ENCODE peak calls at places on chromosomes 4 and X, in six cellular contexts. One of them, this sample, is unnamed.

GRCh38 chr4:89158884-89159503 is 47.7 kb downstream of the TIGD2 start:
- DNase-seq in HepG2: peak
- DNase-seq in K562: peak
- DNase-seq in GM12878: no peak
- DNase-seq in H1: no peak
- DNase-seq in GM12892: no peak
- DNase-seq in this sample: no peak

GRCh38 chr4:21768349-21769310 is 179.9 kb downstream of the KCNIP4 start:
- DNase-seq in HepG2: peak
- DNase-seq in K562: peak
- DNase-seq in GM12878: no peak
- DNase-seq in H1: no peak
- DNase-seq in GM12892: no peak
- DNase-seq in this sample: no peak

GRCh38 chr4:147246096-147246495 is 234.8 kb upstream of the EDNRA start:
- DNase-seq in HepG2: no peak
- DNase-seq in K562: no peak
- DNase-seq in GM12878: no peak
- DNase-seq in H1: no peak
- DNase-seq in GM12892: no peak
- DNase-seq in this sample: no peak

GRCh38 chrX:34884693-34885277 is 57.8 kb upstream of the FAM47B start:
- DNase-seq in HepG2: no peak
- DNase-seq in K562: no peak
- DNase-seq in GM12878: no peak
- DNase-seq in H1: no peak
- DNase-seq in GM12892: no peak
- DNase-seq in this sample: no peak

GRCh38 chr4:140777401-140777800 is 21.2 kb upstream of the TBC1D9 start:
- DNase-seq in HepG2: no peak
- DNase-seq in K562: no peak
- DNase-seq in GM12878: no peak
- DNase-seq in H1: no peak
- DNase-seq in GM12892: no peak
- DNase-seq in this sample: no peak

GRCh38 chrX:145405012-145405411 is 157.7 kb downstream of the SPANXN1 start:
- DNase-seq in HepG2: peak
- DNase-seq in K562: peak
- DNase-seq in GM12878: no peak
- DNase-seq in H1: no peak
- DNase-seq in GM12892: no peak
- DNase-seq in this sample: no peak

GRCh38 chrX:38561126-38561868 is at the start of gene TSPAN7:
- DNase-seq in HepG2: peak
- DNase-seq in K562: peak
- DNase-seq in GM12878: no peak
- DNase-seq in H1: peak
- DNase-seq in GM12892: peak
- DNase-seq in this sample: peak

GRCh38 chr4:126939401-126939800 is 693.4 kb upstream of the INTU start:
- DNase-seq in HepG2: no peak
- DNase-seq in K562: no peak
- DNase-seq in GM12878: no peak
- DNase-seq in H1: no peak
- DNase-seq in GM12892: no peak
- DNase-seq in this sample: no peak

GRCh38 chr4:152094851-152095700 is 334.3 kb upstream of the GATB start:
- DNase-seq in HepG2: no peak
- DNase-seq in K562: no peak
- DNase-seq in GM12878: no peak
- DNase-seq in H1: no peak
- DNase-seq in GM12892: no peak
- DNase-seq in this sample: no peak

GRCh38 chr4:173518419-173519102 is 11.5 kb downstream of the HAND2 start:
- DNase-seq in HepG2: no peak
- DNase-seq in K562: no peak
- DNase-seq in GM12878: no peak
- DNase-seq in H1: peak
- DNase-seq in GM12892: no peak
- DNase-seq in this sample: no peak

DNA sequence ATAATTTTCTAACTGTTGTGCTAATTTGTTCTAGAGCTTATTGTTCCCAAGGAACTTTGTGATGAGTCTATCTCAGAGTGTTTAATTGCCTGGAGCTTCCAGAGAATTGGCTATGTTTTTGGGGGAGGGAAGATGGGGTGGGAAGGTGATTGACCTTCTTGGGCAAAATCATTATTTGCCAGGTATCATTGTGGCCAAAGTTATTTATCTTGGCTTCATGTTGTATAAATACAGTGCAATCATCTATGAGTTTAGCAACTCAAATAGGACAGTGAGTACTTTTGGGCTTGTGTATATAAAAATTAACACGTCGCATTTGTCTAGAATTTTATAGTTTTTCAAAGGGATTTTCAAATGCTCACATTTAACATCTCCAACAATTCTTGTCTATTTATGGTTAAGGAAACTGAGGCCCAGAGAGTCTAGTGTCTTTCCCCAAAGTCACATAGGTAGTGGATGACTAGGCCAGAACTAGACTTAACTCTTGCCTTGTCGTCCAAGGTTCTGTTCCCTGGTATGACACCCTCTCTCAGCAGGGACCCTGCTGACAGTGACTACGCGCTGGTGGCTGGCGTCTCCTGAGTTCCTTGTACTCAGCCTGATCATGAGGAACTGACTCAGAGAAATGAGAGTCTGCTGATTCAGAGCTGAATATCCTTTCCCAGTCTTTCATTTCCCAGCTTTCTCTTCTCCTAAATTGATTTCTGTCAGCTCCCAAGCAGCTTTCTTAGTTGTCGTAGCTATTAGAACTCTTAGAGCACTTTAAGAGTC is 27.7 kb downstream of the FNIP2 start:
- DNase-seq in HepG2: no peak
- DNase-seq in K562: no peak
- DNase-seq in GM12878: no peak
- DNase-seq in H1: no peak
- DNase-seq in GM12892: no peak
- DNase-seq in this sample: no peak
- TF ChIP-seq POLR2A in HepG2: no peak
- TF ChIP-seq POLR2A in K562: no peak
- TF ChIP-seq POLR2A in GM12878: no peak
- TF ChIP-seq POLR2A in H1: no peak
- TF ChIP-seq POLR2A in GM12892: no peak
- TF ChIP-seq POLR2A in this sample: no peak

GRCh38 chr4:137125011-137125410 is 407.3 kb downstream of the PCDH18 start:
- DNase-seq in HepG2: no peak
- DNase-seq in K562: no peak
- DNase-seq in GM12878: no peak
- DNase-seq in H1: no peak
- DNase-seq in GM12892: no peak
- DNase-seq in this sample: no peak

GRCh38 chr4:137131201-137131600 is 401.1 kb downstream of the PCDH18 start:
- DNase-seq in HepG2: no peak
- DNase-seq in K562: no peak
- DNase-seq in GM12878: no peak
- DNase-seq in H1: no peak
- DNase-seq in GM12892: no peak
- DNase-seq in this sample: no peak

GRCh38 chr4:137124278-137124932 is 407.9 kb downstream of the PCDH18 start:
- DNase-seq in HepG2: peak
- DNase-seq in K562: peak
- DNase-seq in GM12878: peak
- DNase-seq in H1: no peak
- DNase-seq in GM12892: no peak
- DNase-seq in this sample: no peak

GRCh38 chr4:137129471-137130244 is 402.6 kb downstream of the PCDH18 start:
- DNase-seq in HepG2: no peak
- DNase-seq in K562: no peak
- DNase-seq in GM12878: no peak
- DNase-seq in H1: no peak
- DNase-seq in GM12892: no peak
- DNase-seq in this sample: no peak
- TF ChIP-seq TAF1 in HepG2: no peak
- TF ChIP-seq TAF1 in K562: no peak
- TF ChIP-seq TAF1 in GM12878: no peak
- TF ChIP-seq TAF1 in H1: no peak
- TF ChIP-seq TAF1 in GM12892: no peak
- TF ChIP-seq TAF1 in this sample: no peak

GRCh38 chrX:136194546-136194945 is 47.2 kb downstream of the FHL1 start:
- DNase-seq in HepG2: no peak
- DNase-seq in K562: no peak
- DNase-seq in GM12878: no peak
- DNase-seq in H1: no peak
- DNase-seq in GM12892: no peak
- DNase-seq in this sample: no peak

GRCh38 chrX:136198678-136199243 is 51.4 kb downstream of the FHL1 start:
- DNase-seq in HepG2: no peak
- DNase-seq in K562: no peak
- DNase-seq in GM12878: no peak
- DNase-seq in H1: no peak
- DNase-seq in GM12892: no peak
- DNase-seq in this sample: no peak

GRCh38 chrX:136198010-136198409 is 50.7 kb downstream of the FHL1 start:
- DNase-seq in HepG2: no peak
- DNase-seq in K562: no peak
- DNase-seq in GM12878: no peak
- DNase-seq in H1: no peak
- DNase-seq in GM12892: no peak
- DNase-seq in this sample: no peak

GRCh38 chrX:136195247-136195646 is 47.9 kb downstream of the FHL1 start:
- DNase-seq in HepG2: no peak
- DNase-seq in K562: no peak
- DNase-seq in GM12878: no peak
- DNase-seq in H1: no peak
- DNase-seq in GM12892: no peak
- DNase-seq in this sample: no peak

GRCh38 chrX:136196691-136197155 is 49.4 kb downstream of the FHL1 start:
- DNase-seq in HepG2: no peak
- DNase-seq in K562: no peak
- DNase-seq in GM12878: no peak
- DNase-seq in H1: no peak
- DNase-seq in GM12892: no peak
- DNase-seq in this sample: no peak
- TF ChIP-seq POLR2A in HepG2: no peak
- TF ChIP-seq POLR2A in K562: no peak
- TF ChIP-seq POLR2A in GM12878: no peak
- TF ChIP-seq POLR2A in H1: no peak
- TF ChIP-seq POLR2A in GM12892: no peak
- TF ChIP-seq POLR2A in this sample: no peak

GRCh38 chrX:24023538-24023937 is 3.4 kb downstream of the KLHL15 start:
- DNase-seq in HepG2: no peak
- DNase-seq in K562: no peak
- DNase-seq in GM12878: no peak
- DNase-seq in H1: no peak
- DNase-seq in GM12892: no peak
- DNase-seq in this sample: no peak

GRCh38 chrX:24019448-24019847 is 7.5 kb downstream of the KLHL15 start:
- DNase-seq in HepG2: no peak
- DNase-seq in K562: no peak
- DNase-seq in GM12878: no peak
- DNase-seq in H1: no peak
- DNase-seq in GM12892: no peak
- DNase-seq in this sample: no peak

GRCh38 chrX:24023972-24024664 is 2.9 kb downstream of the KLHL15 start:
- DNase-seq in HepG2: no peak
- DNase-seq in K562: no peak
- DNase-seq in GM12878: no peak
- DNase-seq in H1: no peak
- DNase-seq in GM12892: no peak
- DNase-seq in this sample: no peak

GRCh38 chrX:24017674-24018073 is 9.3 kb downstream of the KLHL15 start:
- DNase-seq in HepG2: no peak
- DNase-seq in K562: no peak
- DNase-seq in GM12878: no peak
- DNase-seq in H1: no peak
- DNase-seq in GM12892: no peak
- DNase-seq in this sample: no peak

DNA sequence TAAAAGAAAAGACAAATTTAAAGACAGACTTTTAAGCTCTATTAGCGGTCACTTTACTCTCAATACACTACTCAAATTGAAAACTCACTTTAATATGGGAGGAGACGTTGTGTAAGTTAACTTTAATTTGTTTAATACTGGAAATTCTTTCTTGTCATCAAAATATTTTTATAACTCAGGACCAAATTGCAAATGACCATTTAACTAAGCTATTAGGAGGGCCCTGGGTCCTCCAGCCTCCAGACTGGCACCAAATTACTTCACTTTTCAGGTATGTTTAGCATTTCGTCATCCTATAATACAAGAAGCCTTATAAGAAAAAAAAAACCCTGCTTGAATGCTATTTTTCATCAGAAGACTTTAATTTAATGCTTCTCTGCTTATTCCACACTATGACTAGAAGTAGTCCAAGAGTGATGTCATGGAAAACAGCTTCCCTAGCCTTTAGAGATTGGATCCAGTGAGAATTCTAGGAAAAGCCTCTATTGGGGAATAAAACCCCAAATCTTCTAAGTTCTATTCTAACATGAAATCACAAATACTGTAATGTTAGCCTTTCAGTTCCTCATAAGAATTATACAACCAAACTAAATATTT is 6.6 kb downstream of the KLHL15 start:
- DNase-seq in HepG2: no peak
- DNase-seq in K562: no peak
- DNase-seq in GM12878: no peak
- DNase-seq in H1: no peak
- DNase-seq in GM12892: no peak
- DNase-seq in this sample: no peak
- TF ChIP-seq TAF1 in HepG2: no peak
- TF ChIP-seq TAF1 in K562: no peak
- TF ChIP-seq TAF1 in GM12878: no peak
- TF ChIP-seq TAF1 in H1: no peak
- TF ChIP-seq TAF1 in GM12892: no peak
- TF ChIP-seq TAF1 in this sample: no peak

GRCh38 chrX:1308476-1308875 is 28.1 kb upstream of the IL3RA start:
- DNase-seq in HepG2: no peak
- DNase-seq in K562: no peak
- DNase-seq in GM12878: no peak
- DNase-seq in H1: no peak
- DNase-seq in GM12892: no peak
- DNase-seq in this sample: no peak
- TF ChIP-seq POLR2A in HepG2: no peak
- TF ChIP-seq POLR2A in K562: no peak
- TF ChIP-seq POLR2A in GM12878: no peak
- TF ChIP-seq POLR2A in H1: no peak
- TF ChIP-seq POLR2A in GM12892: no peak
- TF ChIP-seq POLR2A in this sample: no peak

GRCh38 chrX:23825675-23826074 is 42.7 kb downstream of the SAT1 start:
- DNase-seq in HepG2: no peak
- DNase-seq in K562: no peak
- DNase-seq in GM12878: no peak
- DNase-seq in H1: no peak
- DNase-seq in GM12892: no peak
- DNase-seq in this sample: no peak
- TF ChIP-seq TAF1 in HepG2: no peak
- TF ChIP-seq TAF1 in K562: no peak
- TF ChIP-seq TAF1 in GM12878: no peak
- TF ChIP-seq TAF1 in H1: no peak
- TF ChIP-seq TAF1 in GM12892: no peak
- TF ChIP-seq TAF1 in this sample: no peak

DNA sequence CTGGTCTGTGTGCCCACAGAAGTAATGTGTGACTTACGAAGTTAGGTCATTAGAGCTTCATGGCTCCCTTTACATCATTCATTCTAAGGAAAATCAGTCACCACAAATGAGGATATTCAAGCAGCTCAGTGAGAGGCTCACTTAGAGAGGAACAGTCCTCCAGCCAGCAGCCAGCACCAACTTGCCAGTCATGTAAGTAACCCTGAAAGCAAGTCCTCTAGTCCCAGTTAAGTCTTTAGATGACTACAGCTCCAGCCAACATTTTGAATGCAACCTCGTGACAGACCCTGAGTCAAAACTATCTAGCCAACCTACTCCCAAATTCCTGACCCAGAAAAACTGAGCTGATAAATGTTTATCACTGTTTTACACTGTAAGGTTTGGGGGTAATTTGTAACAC is 71.3 kb downstream of the LRBA start:
- DNase-seq in HepG2: no peak
- DNase-seq in K562: no peak
- DNase-seq in GM12878: no peak
- DNase-seq in H1: no peak
- DNase-seq in GM12892: no peak
- DNase-seq in this sample: no peak
- TF ChIP-seq POLR2A in HepG2: no peak
- TF ChIP-seq POLR2A in K562: no peak
- TF ChIP-seq POLR2A in GM12878: no peak
- TF ChIP-seq POLR2A in H1: no peak
- TF ChIP-seq POLR2A in GM12892: no peak
- TF ChIP-seq POLR2A in this sample: no peak